ENCODE peak calls at places on chromosomes 5 and 9, in five cellular contexts. One of them, this sample, is unnamed.

GRCh38 chr9:36999728-37000333 is 34.2 kb downstream of the PAX5 start:
- DNase-seq in IMR-90: no peak
- DNase-seq in Karpas-422: peak
- DNase-seq in neural progenitor cell: no peak
- DNase-seq in neuronal stem cell: no peak
- DNase-seq in this sample: no peak

GRCh38 chr9:113705306-113705937 is 170.7 kb upstream of the ZNF618 start:
- DNase-seq in IMR-90: no peak
- DNase-seq in Karpas-422: peak
- DNase-seq in neural progenitor cell: no peak
- DNase-seq in neuronal stem cell: no peak
- DNase-seq in this sample: no peak

GRCh38 chr9:76453785-76454184 is 5.2 kb upstream of the GCNT1 start:
- DNase-seq in IMR-90: peak
- DNase-seq in Karpas-422: no peak
- DNase-seq in neural progenitor cell: no peak
- DNase-seq in neuronal stem cell: no peak
- DNase-seq in this sample: no peak

GRCh38 chr5:137622850-137623249 is 113.0 kb downstream of the KLHL3 start:
- DNase-seq in IMR-90: no peak
- DNase-seq in Karpas-422: no peak
- DNase-seq in neural progenitor cell: no peak
- DNase-seq in neuronal stem cell: no peak
- DNase-seq in this sample: no peak

GRCh38 chr9:684950-685340 is 156.6 kb upstream of the DMRT1 start:
- DNase-seq in IMR-90: peak
- DNase-seq in Karpas-422: no peak
- DNase-seq in neural progenitor cell: no peak
- DNase-seq in neuronal stem cell: no peak
- DNase-seq in this sample: no peak

GRCh38 chr5:157670662-157671591 is at the start of gene C5orf52:
- DNase-seq in IMR-90: peak
- DNase-seq in Karpas-422: no peak
- DNase-seq in neural progenitor cell: no peak
- DNase-seq in neuronal stem cell: no peak
- DNase-seq in this sample: no peak

GRCh38 chr5:54701179-54701578 is 183.6 kb downstream of the SNX18 start:
- DNase-seq in IMR-90: peak
- DNase-seq in Karpas-422: no peak
- DNase-seq in neural progenitor cell: no peak
- DNase-seq in neuronal stem cell: no peak
- DNase-seq in this sample: no peak

GRCh38 chr5:180463916-180464602 is 30.1 kb upstream of the CNOT6 start:
- DNase-seq in IMR-90: no peak
- DNase-seq in Karpas-422: no peak
- DNase-seq in neural progenitor cell: no peak
- DNase-seq in neuronal stem cell: no peak
- DNase-seq in this sample: no peak

GRCh38 chr9:12816656-12817101 is 41.9 kb downstream of the LURAP1L start:
- DNase-seq in IMR-90: no peak
- DNase-seq in Karpas-422: no peak
- DNase-seq in neural progenitor cell: no peak
- DNase-seq in neuronal stem cell: no peak
- DNase-seq in this sample: no peak

GRCh38 chr9:8374471-8374870 is 574.9 kb upstream of the DMAC1 start:
- DNase-seq in IMR-90: no peak
- DNase-seq in Karpas-422: no peak
- DNase-seq in neural progenitor cell: no peak
- DNase-seq in neuronal stem cell: no peak
- DNase-seq in this sample: no peak

GRCh38 chr9:89674667-89675402 is 70.0 kb downstream of the GADD45G start:
- DNase-seq in IMR-90: no peak
- DNase-seq in Karpas-422: no peak
- DNase-seq in neural progenitor cell: peak
- DNase-seq in neuronal stem cell: peak
- DNase-seq in this sample: no peak
- H3K27ac ChIP-seq in IMR-90: no peak
- H3K27ac ChIP-seq in Karpas-422: no peak
- H3K27ac ChIP-seq in neural progenitor cell: no peak
- H3K27ac ChIP-seq in neuronal stem cell: no peak
- H3K27ac ChIP-seq in this sample: no peak

DNA sequence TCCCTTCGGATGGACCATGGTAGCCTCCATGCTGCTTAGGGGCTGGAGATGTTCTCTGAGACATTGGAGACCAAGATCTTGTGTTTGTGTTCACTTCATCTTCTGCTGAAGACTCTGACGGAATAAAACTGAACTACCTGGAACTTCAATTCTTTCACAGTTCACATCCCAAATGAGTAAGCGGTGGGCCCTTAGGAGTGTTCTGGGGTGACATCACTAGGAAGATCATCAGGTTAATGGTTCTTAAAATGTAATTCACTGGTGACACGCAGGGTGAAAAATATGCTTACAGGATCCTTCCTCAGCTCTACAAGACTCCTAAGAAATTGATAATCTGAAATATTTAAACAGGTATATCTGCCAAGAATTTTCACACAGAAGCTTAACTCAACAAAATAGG is 561.5 kb downstream of the SEMA5A start:
- DNase-seq in IMR-90: no peak
- DNase-seq in Karpas-422: no peak
- DNase-seq in neural progenitor cell: no peak
- DNase-seq in neuronal stem cell: no peak
- DNase-seq in this sample: no peak
- H2AFZ ChIP-seq in IMR-90: no peak
- H2AFZ ChIP-seq in Karpas-422: no peak
- H2AFZ ChIP-seq in neural progenitor cell: no peak
- H2AFZ ChIP-seq in neuronal stem cell: no peak
- H2AFZ ChIP-seq in this sample: no peak

DNA sequence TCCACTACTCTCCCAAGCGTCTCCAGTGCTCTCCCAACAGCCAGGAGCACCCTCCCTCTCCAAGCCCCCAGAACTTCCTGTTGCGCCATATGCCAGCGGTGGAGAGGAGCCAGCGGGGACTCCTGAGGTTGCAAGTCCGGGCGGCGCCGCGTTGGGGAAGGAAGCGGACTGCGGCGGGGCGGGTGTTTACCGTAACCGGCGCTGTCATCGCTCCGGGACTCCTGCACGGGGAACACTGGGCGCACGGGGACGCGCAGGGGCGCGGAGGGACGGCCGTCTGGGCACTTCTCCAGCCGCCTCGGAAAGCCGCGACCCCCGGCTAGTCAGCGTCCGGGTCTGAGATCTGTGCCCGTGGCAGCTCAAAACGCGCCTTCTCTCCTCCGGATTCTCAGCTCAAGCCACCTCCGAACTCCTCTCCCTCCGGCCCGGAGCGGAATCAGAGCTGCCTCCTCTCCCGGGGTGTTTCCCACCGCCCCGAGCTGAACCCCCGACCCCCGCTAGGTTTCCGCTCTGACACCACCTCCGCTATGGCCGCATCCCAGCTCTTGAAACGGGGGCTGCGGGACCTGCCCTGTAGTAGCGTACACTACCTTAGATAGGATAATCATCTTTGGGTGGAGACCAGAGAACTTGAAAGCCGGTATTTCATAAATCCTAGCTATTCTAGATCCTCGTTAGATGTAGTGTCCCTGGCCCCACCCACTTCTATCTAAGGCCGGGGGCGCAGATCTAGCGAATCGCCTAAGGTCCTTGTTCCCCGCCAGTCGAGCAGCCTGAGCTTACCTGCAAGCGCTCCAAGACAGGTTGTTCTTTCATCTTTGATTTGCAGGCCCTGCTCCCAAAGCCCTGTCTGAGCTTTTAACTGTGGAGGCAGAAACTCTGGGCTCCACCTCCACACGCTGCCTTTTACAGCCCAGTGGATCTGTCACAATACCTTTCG is at the start of gene TRPM6:
- DNase-seq in IMR-90: peak
- DNase-seq in Karpas-422: no peak
- DNase-seq in neural progenitor cell: peak
- DNase-seq in neuronal stem cell: peak
- DNase-seq in this sample: no peak
- H3K27ac ChIP-seq in IMR-90: no peak
- H3K27ac ChIP-seq in Karpas-422: no peak
- H3K27ac ChIP-seq in neural progenitor cell: no peak
- H3K27ac ChIP-seq in neuronal stem cell: no peak
- H3K27ac ChIP-seq in this sample: no peak

GRCh38 chr5:173243215-173243614 is 8.2 kb upstream of the NKX2-5 start:
- DNase-seq in IMR-90: no peak
- DNase-seq in Karpas-422: no peak
- DNase-seq in neural progenitor cell: no peak
- DNase-seq in neuronal stem cell: no peak
- DNase-seq in this sample: no peak

GRCh38 chr5:173245319-173246134 is 10.5 kb upstream of the NKX2-5 start:
- DNase-seq in IMR-90: no peak
- DNase-seq in Karpas-422: no peak
- DNase-seq in neural progenitor cell: peak
- DNase-seq in neuronal stem cell: no peak
- DNase-seq in this sample: no peak

GRCh38 chr5:173242675-173243085 is 7.7 kb upstream of the NKX2-5 start:
- DNase-seq in IMR-90: no peak
- DNase-seq in Karpas-422: no peak
- DNase-seq in neural progenitor cell: peak
- DNase-seq in neuronal stem cell: no peak
- DNase-seq in this sample: no peak

GRCh38 chr5:173242079-173242478 is 7.1 kb upstream of the NKX2-5 start:
- DNase-seq in IMR-90: no peak
- DNase-seq in Karpas-422: no peak
- DNase-seq in neural progenitor cell: peak
- DNase-seq in neuronal stem cell: no peak
- DNase-seq in this sample: no peak

DNA sequence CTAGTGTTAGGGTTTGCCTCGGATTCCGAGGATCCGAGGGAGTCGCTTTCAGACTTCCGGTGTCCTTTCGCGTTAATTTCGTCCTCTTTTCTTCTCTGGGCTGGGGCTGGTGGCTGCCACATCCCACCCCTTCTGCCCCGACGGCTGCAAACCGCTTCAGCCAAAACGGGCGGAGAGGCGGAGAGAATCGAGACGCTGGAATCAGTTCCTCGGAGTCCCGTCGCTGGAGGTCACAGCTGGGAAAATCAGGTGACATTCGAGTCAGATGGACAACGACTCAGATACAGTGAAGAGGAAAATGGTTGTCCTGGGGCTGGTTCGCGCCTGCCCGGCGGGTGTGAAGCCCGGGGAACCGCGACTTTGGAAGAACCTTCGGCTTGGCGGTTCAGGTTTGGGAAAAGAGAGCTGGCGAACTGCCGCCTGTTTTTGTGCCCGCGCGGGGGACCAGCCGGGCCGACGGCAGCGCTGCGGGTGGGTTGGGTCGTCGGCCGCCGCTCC is 8.9 kb upstream of the NKX2-5 start:
- DNase-seq in IMR-90: no peak
- DNase-seq in Karpas-422: no peak
- DNase-seq in neural progenitor cell: peak
- DNase-seq in neuronal stem cell: no peak
- DNase-seq in this sample: no peak
- H2AFZ ChIP-seq in IMR-90: peak
- H2AFZ ChIP-seq in Karpas-422: no peak
- H2AFZ ChIP-seq in neural progenitor cell: peak
- H2AFZ ChIP-seq in neuronal stem cell: peak
- H2AFZ ChIP-seq in this sample: no peak

GRCh38 chr5:111930407-111930806 is 173.4 kb upstream of the NREP start:
- DNase-seq in IMR-90: peak
- DNase-seq in Karpas-422: no peak
- DNase-seq in neural progenitor cell: no peak
- DNase-seq in neuronal stem cell: no peak
- DNase-seq in this sample: no peak

GRCh38 chr5:111928501-111928900 is 171.5 kb upstream of the NREP start:
- DNase-seq in IMR-90: no peak
- DNase-seq in Karpas-422: no peak
- DNase-seq in neural progenitor cell: no peak
- DNase-seq in neuronal stem cell: no peak
- DNase-seq in this sample: no peak

GRCh38 chr5:111929892-111930291 is 172.9 kb upstream of the NREP start:
- DNase-seq in IMR-90: peak
- DNase-seq in Karpas-422: no peak
- DNase-seq in neural progenitor cell: no peak
- DNase-seq in neuronal stem cell: no peak
- DNase-seq in this sample: no peak

GRCh38 chr5:111929261-111929660 is 172.3 kb upstream of the NREP start:
- DNase-seq in IMR-90: no peak
- DNase-seq in Karpas-422: no peak
- DNase-seq in neural progenitor cell: no peak
- DNase-seq in neuronal stem cell: no peak
- DNase-seq in this sample: no peak

DNA sequence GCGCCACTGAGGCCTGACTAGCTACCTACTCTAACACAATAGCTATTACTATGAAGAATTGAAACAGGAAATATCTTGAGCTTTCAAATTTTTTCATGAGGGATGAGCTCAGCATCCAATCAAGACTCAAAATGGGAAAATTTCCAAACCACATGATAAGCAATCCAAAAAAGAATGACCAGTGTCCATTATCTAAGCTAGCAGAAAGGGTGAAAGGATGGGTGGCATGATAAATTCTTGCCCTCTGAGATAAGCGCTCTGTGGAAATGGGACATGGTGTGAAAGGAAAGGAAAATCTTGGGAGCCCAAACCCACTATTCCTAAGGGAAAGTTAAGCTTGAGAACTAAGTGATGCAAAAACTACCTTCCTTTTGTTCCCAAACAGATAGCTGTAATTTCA is 170.2 kb upstream of the NREP start:
- DNase-seq in IMR-90: peak
- DNase-seq in Karpas-422: no peak
- DNase-seq in neural progenitor cell: no peak
- DNase-seq in neuronal stem cell: no peak
- DNase-seq in this sample: no peak
- H3K27ac ChIP-seq in IMR-90: no peak
- H3K27ac ChIP-seq in Karpas-422: no peak
- H3K27ac ChIP-seq in neural progenitor cell: no peak
- H3K27ac ChIP-seq in neuronal stem cell: no peak
- H3K27ac ChIP-seq in this sample: no peak

DNA sequence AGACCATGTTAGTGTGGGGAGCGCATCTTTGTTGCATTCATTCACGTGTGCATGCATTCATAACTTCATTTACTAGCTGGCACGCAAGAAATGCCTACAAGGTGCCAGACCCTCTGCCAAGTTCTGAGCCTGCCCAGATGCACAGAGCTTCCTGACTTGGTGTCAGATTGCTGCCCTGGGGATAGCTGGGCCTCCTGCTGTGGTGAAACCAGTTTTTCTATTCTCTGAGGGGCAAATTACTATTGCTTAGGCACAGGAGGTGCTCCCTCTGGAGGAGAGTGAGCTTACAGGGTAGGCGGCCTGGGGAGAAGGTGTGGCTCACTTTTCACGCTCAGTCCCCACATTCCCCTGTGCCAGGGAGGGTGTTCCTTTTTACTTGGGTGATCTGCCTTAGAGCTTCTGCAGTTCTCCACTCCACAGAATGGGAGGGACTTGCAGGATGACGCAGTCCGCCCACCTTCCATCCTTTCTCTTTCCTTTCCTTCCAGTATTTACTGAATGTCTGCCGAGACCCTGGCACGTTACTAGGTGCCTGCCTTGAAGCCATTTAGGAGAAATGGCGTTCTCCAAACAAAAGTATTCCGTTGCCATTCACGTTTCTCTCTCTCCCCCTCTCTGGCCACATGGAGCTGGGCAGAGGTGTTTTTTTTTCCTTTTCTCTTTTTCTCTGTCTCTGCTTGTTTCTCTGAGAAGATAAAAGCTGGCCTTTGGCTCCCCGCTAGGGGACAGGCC is 27.9 kb upstream of the CTNNA1 start:
- DNase-seq in IMR-90: peak
- DNase-seq in Karpas-422: peak
- DNase-seq in neural progenitor cell: peak
- DNase-seq in neuronal stem cell: peak
- DNase-seq in this sample: peak
- H2AFZ ChIP-seq in IMR-90: peak
- H2AFZ ChIP-seq in Karpas-422: no peak
- H2AFZ ChIP-seq in neural progenitor cell: peak
- H2AFZ ChIP-seq in neuronal stem cell: peak
- H2AFZ ChIP-seq in this sample: no peak

This sample was measured in DND-41.